ENCODE peak calls at places on chromosomes 3 and 15, in ten cellular contexts. F is activated naive CD4-positive, alpha-beta T cell treated with anti-CD3 and anti-CD28 coated beads, Interleukin-2, amount 10 ng/mL, durations not matched to agents 7 days and 5 days; I is posterior cingulate gyrus; W is skeletal muscle cell; S is HTR-8/SVneo; O is DMS53; H is stimulated activated naive B cell treated with anti-CD40 and anti-IgM and Interleukin-4, amounts not matched to agents 10 μg/mL and 1 μg/mL and 100 μg/mL, for 72 hours; L is cardiac fibroblast; K is NCI-H1417; M is foreskin keratinocyte. C is an unnamed sample.

GRCh38 chr3:26347150-26347549 is 275.4 kb upstream of the LRRC3B start:
- DNase-seq in F (no peak), I (peak), W (no peak), S (no peak), O (no peak), H (no peak), L (no peak), K (no peak), M (no peak), C (no peak)

GRCh38 chr3:16205156-16205870 is 30.8 kb downstream of the GALNT15 start:
- DNase-seq in F (no peak), I (no peak), W (no peak), S (no peak), O (no peak), H (no peak), L (peak), K (no peak), M (peak), C (no peak)

GRCh38 chr3:78794431-78794830 is 973.4 kb downstream of the ROBO1 start:
- DNase-seq in F (no peak), I (no peak), W (no peak), S (no peak), O (peak), H (no peak), L (no peak), K (no peak), M (peak), C (no peak)

GRCh38 chr3:24683090-24683489 is 188.4 kb upstream of the THRB start:
- DNase-seq in F (no peak), I (no peak), W (no peak), S (no peak), O (no peak), H (no peak), L (no peak), K (no peak), M (peak), C (no peak)

GRCh38 chr15:55770808-55771207 is 27.9 kb upstream of the PRTG start:
- DNase-seq in F (no peak), I (no peak), W (no peak), S (no peak), O (no peak), H (no peak), L (no peak), K (no peak), M (no peak), C (no peak)

GRCh38 chr15:70236306-70237103 is 138.8 kb upstream of the TLE3 start:
- DNase-seq in F (no peak), I (peak), W (peak), S (no peak), O (peak), H (no peak), L (peak), K (no peak), M (peak), C (no peak)

GRCh38 chr15:75202251-75203016 is 752 bp downstream of the C15orf39 start:
- DNase-seq in F (peak), I (peak), W (peak), S (peak), O (peak), H (peak), L (peak), K (peak), M (peak), C (peak)

GRCh38 chr3:106510206-106510605 is 641.4 kb upstream of the CBLB start:
- DNase-seq in F (no peak), I (no peak), W (peak), S (no peak), O (no peak), H (no peak), L (peak), K (no peak), M (no peak), C (no peak)

GRCh38 chr3:155244206-155244605 is 49.3 kb downstream of the STRIT1 start:
- DNase-seq in F (no peak), I (no peak), W (peak), S (no peak), O (no peak), H (no peak), L (peak), K (no peak), M (no peak), C (no peak)

GRCh38 chr3:99808163-99808794 is 9.4 kb upstream of the CMSS1 start:
- DNase-seq in F (peak), I (no peak), W (peak), S (peak), O (peak), H (no peak), L (peak), K (peak), M (peak), C (peak)

GRCh38 chr15:68333775-68334470 is 56.4 kb downstream of the FEM1B start:
- DNase-seq in F (no peak), I (no peak), W (no peak), S (peak), O (no peak), H (no peak), L (peak), K (no peak), M (peak), C (no peak)

GRCh38 chr3:158352551-158352950 is 218.4 kb upstream of the MLF1 start:
- DNase-seq in F (no peak), I (no peak), W (no peak), S (no peak), O (no peak), H (no peak), L (peak), K (no peak), M (no peak), C (no peak)

GRCh38 chr3:32467333-32468070 is 35.1 kb downstream of the CMTM6 start:
- DNase-seq in F (peak), I (peak), W (no peak), S (peak), O (peak), H (peak), L (peak), K (peak), M (peak), C (peak)

GRCh38 chr3:64303401-64303800 is 78.1 kb upstream of the PRICKLE2 start:
- DNase-seq in F (no peak), I (no peak), W (no peak), S (no peak), O (no peak), H (no peak), L (peak), K (no peak), M (no peak), C (no peak)

GRCh38 chr3:188516515-188516914 is 362.6 kb downstream of the LPP start:
- DNase-seq in F (no peak), I (no peak), W (no peak), S (no peak), O (no peak), H (no peak), L (no peak), K (no peak), M (no peak), C (no peak)

GRCh38 chr3:115217678-115218451 is 70.8 kb upstream of the ZBTB20 start:
- DNase-seq in F (no peak), I (no peak), W (peak), S (peak), O (peak), H (peak), L (peak), K (peak), M (peak), C (peak)

GRCh38 chr15:51359981-51360380 is 18.5 kb downstream of the GLDN start:
- DNase-seq in F (no peak), I (no peak), W (no peak), S (no peak), O (no peak), H (no peak), L (no peak), K (no peak), M (no peak), C (no peak)

GRCh38 chr3:183134844-183135243 is 27.7 kb downstream of the LAMP3 start:
- DNase-seq in F (no peak), I (no peak), W (no peak), S (no peak), O (no peak), H (no peak), L (peak), K (no peak), M (no peak), C (no peak)

C was measured in ELF-1.